ENCODE peak calls at places on chromosomes 2 and 18, in four cellular contexts. A is tibial artery; P is activated naive CD4-positive, alpha-beta T cell treated with anti-CD3 and anti-CD28 coated beads, Interleukin-2, amount 50 U/mL, for 72 hours; N is HFFc6. L is an unnamed sample.

GRCh38 chr2:156803967-156804366 is 367.8 kb downstream of the GPD2 start:
- DNase-seq in P (no peak), A (no peak), N (no peak), L (no peak)

GRCh38 chr2:24971300-24971549 is 530 bp downstream of the DNAJC27 start:
- DNase-seq in N (no peak), A (no peak), P (no peak), L (no peak)

GRCh38 chr2:237629188-237629534 is 1.8 kb downstream of the LRRFIP1 start:
- DNase-seq in P (no peak), N (peak), A (no peak), L (peak)

GRCh38 chr2:153871231-153872221 is at the start of gene GALNT13:
- DNase-seq in N (no peak), A (peak), P (no peak), L (peak)

GRCh38 chr18:7147399-7147798 is 29.8 kb upstream of the LAMA1 start:
- DNase-seq in P (no peak), A (no peak), N (no peak), L (no peak)

GRCh38 chr18:58417752-58418151 is 211.1 kb downstream of the ALPK2 start:
- DNase-seq in P (no peak), N (no peak), A (no peak), L (no peak)

GRCh38 chr2:36459725-36460137 is 104.2 kb downstream of the CRIM1 start:
- DNase-seq in A (no peak), N (no peak), P (no peak), L (no peak)

GRCh38 chr2:65198737-65199136 is 28.9 kb upstream of the ACTR2 start:
- DNase-seq in P (no peak), N (peak), A (no peak), L (peak)

GRCh38 chr2:179098080-179098689 is 48.2 kb upstream of the CCDC141 start:
- DNase-seq in P (no peak), A (no peak), N (no peak), L (no peak)

GRCh38 chr18:73136134-73136533 is 268.3 kb upstream of the NETO1 start:
- DNase-seq in P (no peak), A (no peak), N (peak), L (no peak)

GRCh38 chr2:164620873-164621760 is at the start of gene GRB14:
- DNase-seq in A (no peak), P (no peak), N (no peak), L (peak)

GRCh38 chr2:29627366-29627765 is 294.0 kb downstream of the ALK start:
- DNase-seq in N (peak), A (no peak), P (no peak), L (peak)

GRCh38 chr2:134599236-134599635 is 119.6 kb downstream of the TMEM163 start:
- DNase-seq in A (no peak), P (no peak), N (no peak), L (no peak)

GRCh38 chr2:213757525-213757924 is 473.3 kb downstream of the SPAG16 start:
- DNase-seq in A (no peak), P (no peak), N (no peak), L (no peak)

GRCh38 chr2:36356199-36356989 is 816 bp downstream of the CRIM1 start:
- DNase-seq in P (peak), A (no peak), N (peak), L (no peak)

GRCh38 chr2:154449951-154450658 is 248.4 kb upstream of the KCNJ3 start:
- DNase-seq in A (no peak), P (no peak), N (no peak), L (no peak)

GRCh38 chr2:42238644-42239288 is 69.6 kb downstream of the EML4 start:
- DNase-seq in P (peak), A (no peak), N (peak), L (no peak)

GRCh38 chr2:67485431-67485830 is 88.3 kb downstream of the ETAA1 start:
- DNase-seq in P (no peak), A (no peak), N (peak), L (peak)

GRCh38 chr2:68837164-68837860 is 33.9 kb downstream of the BMP10 start:
- DNase-seq in P (peak), N (no peak), A (peak), L (no peak)

L was measured in AG08396.